ENCODE peak calls at places on chromosome 2, in eight cellular contexts. F is HFF-Myc, Y is AG04449, N is MM.1S, U is fibroblast of pulmonary artery, C is tibial artery, Q is fibroblast of the aortic adventitia, O is A673. S is an unnamed sample.
A peak's percentile ranks its signal among the peaks of the same experiment; 100 is the strongest.

GRCh38 chr2:133605031-133605773 is 36.9 kb upstream of the NCKAP5 start:
- DNase-seq in Y (no peak), N (no peak), Q (no peak), C (no peak), O (no peak), U (no peak), F (no peak), S (no peak)

GRCh38 chr2:218879881-218880748 is 537 bp upstream of the WNT10A start:
- DNase-seq in F (no peak), O (peak; percentile 28), Q (no peak), Y (no peak), C (no peak), U (no peak), N (peak; percentile 97), S (no peak)

GRCh38 chr2:70132244-70133126 is 45.2 kb downstream of the PCBP1 start:
- DNase-seq in U (peak; percentile 65), C (peak; percentile 68), Q (peak; percentile 72), O (peak; percentile 91), F (no peak), N (peak; percentile 67), Y (no peak), S (peak; percentile 85)

GRCh38 chr2:237403024-237403882 is 10.7 kb downstream of the COL6A3 start:
- DNase-seq in U (peak; percentile 72), O (no peak), C (no peak), F (no peak), Q (peak; percentile 92), Y (no peak), N (no peak), S (peak; percentile 88)

GRCh38 chr2:207370646-207371045 is 159.1 kb upstream of the CREB1 start:
- DNase-seq in Y (no peak), U (no peak), C (no peak), F (no peak), Q (no peak), N (no peak), O (no peak), S (no peak)

GRCh38 chr2:118980022-118980421 is 38.0 kb downstream of the MARCO start:
- DNase-seq in F (no peak), N (no peak), Y (no peak), U (no peak), C (no peak), Q (no peak), O (no peak), S (no peak)

GRCh38 chr2:3463156-3463835 is 56.0 kb downstream of the ADI1 start:
- DNase-seq in N (no peak), F (no peak), Y (no peak), O (no peak), U (no peak), C (no peak), Q (no peak), S (no peak)

GRCh38 chr2:95274291-95275150 is at the start of gene PROM2:
- DNase-seq in N (no peak), U (no peak), F (no peak), O (no peak), Q (no peak), Y (no peak), C (peak; percentile 10), S (no peak)

GRCh38 chr2:121501070-121501469 is 29.6 kb upstream of the RNU4ATAC start:
- DNase-seq in F (no peak), N (no peak), Q (peak; percentile 56), O (peak; percentile 74), Y (peak; percentile 55), C (no peak), U (peak; percentile 70), S (peak; percentile 94)

GRCh38 chr2:176687944-176688343 is 418.7 kb downstream of the MTX2 start:
- DNase-seq in Y (no peak), F (no peak), O (no peak), C (no peak), U (no peak), Q (no peak), N (no peak), S (no peak)

GRCh38 chr2:16972276-16972675 is 306.6 kb upstream of the CYRIA start:
- DNase-seq in Y (no peak), U (no peak), C (no peak), F (no peak), Q (peak; percentile 1), N (no peak), O (no peak), S (peak; percentile 1)

GRCh38 chr2:199463708-199464613 is 6.2 kb upstream of the SATB2 start:
- DNase-seq in U (no peak), F (no peak), Y (no peak), C (no peak), Q (no peak), N (no peak), O (peak; percentile 35), S (no peak)

GRCh38 chr2:29573602-29574001 is 347.8 kb downstream of the ALK start:
- DNase-seq in Y (no peak), O (no peak), C (no peak), N (no peak), F (no peak), U (no peak), Q (no peak), S (no peak)

GRCh38 chr2:88245109-88245508 is 75.0 kb downstream of the THNSL2 start:
- DNase-seq in U (no peak), C (no peak), Q (no peak), N (no peak), F (no peak), Y (no peak), O (no peak), S (no peak)

GRCh38 chr2:144479659-144480058 is 40.3 kb downstream of the ZEB2 start:
- DNase-seq in F (no peak), C (no peak), Q (no peak), N (no peak), Y (no peak), O (no peak), U (no peak), S (no peak)

GRCh38 chr2:225615514-225615913 is 216.0 kb downstream of the NYAP2 start:
- DNase-seq in F (no peak), Q (no peak), N (no peak), O (no peak), Y (no peak), C (no peak), U (no peak), S (no peak)

GRCh38 chr2:98912221-98912851 is 23.7 kb downstream of the CRACDL start:
- DNase-seq in Q (peak; percentile 85), O (peak; percentile 8), N (no peak), F (peak; percentile 47), C (no peak), Y (peak; percentile 50), U (peak; percentile 90), S (peak; percentile 79)

GRCh38 chr2:197480165-197481036 is 19.2 kb downstream of the HSPD1 start:
- DNase-seq in O (no peak), N (no peak), Q (no peak), C (no peak), F (no peak), U (no peak), Y (no peak), S (no peak)

GRCh38 chr2:171244970-171245782 is 84.5 kb upstream of the TLK1 start:
- DNase-seq in O (peak; percentile 10), Y (no peak), F (peak; percentile 24), Q (peak; percentile 58), N (no peak), U (peak; percentile 30), C (no peak), S (peak; percentile 61)
- TF ChIP-seq CTCF in O (no peak), Y (no peak), F (no peak), Q (no peak), N (peak; percentile 19), U (no peak), C (no peak), S (peak; percentile 21)

DNA sequence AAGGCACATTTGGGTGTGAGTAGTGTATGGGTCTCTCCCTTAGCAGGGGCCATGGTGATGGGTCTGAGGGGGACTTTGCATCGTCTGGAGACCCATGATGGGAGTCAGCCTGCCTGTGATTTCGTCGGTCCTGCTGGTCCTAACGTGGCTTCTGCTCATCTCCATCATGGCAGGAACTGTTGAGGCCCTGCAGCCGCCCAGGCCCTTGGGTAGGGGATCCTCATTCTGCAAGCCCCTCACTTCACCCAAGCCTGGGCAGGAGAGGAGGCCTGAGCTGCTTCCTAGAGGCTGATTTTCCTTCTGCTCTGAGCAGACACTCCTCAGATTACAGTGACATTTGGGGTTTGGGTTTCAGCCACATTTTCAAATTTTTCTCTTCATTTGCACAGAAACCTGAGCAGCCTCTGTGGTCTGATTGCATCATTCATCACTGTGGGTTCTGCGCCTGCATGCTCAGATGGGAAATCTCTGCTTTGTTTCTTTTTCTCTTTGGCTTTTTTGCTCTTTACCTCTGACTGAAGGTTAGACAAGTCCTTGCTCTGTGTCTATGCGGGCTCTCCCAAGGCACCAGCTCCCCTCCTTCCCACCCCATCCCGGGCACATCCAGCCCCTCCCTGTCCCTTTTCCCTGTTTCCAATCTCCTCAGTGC is 305.2 kb upstream of the HS6ST1 start:
- DNase-seq in C (no peak), O (peak; percentile 38), U (peak; percentile 86), Y (peak; percentile 57), N (peak; percentile 50), Q (peak; percentile 91), F (peak; percentile 74), S (peak; percentile 96)
- H3K4me3 ChIP-seq in C (no peak overlapping the region), O (no peak overlapping the region), U (no peak overlapping the region), Y (no peak overlapping the region), N (no peak overlapping the region), Q (no peak overlapping the region), F (no peak overlapping the region), S (no peak overlapping the region)

DNA sequence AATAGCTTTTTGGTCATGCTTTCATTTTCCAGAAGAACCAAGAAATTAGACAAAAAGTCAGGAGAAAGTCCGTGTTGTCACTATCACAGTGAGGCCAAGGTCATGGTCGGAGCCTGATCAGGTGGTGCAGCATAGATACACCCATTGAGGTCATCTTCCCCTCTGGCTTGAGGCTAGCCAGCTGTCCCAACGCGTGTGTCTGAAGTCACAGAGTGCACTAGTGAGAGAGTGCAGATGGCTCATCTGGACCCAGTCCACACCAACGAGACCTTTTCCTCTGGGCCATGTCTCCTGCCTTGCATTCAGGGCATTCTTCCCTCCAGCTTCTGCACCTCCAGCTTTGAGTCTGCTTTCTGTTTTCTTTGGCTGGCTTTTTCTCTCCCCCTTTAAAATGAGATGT is 146.9 kb downstream of the TDRD15 start:
- DNase-seq in C (no peak), Y (no peak), Q (no peak), N (no peak), F (no peak), O (no peak), U (no peak), S (no peak)
- TF ChIP-seq CTCF in C (no peak), Y (no peak), Q (no peak), N (no peak), F (no peak), O (no peak), U (no peak), S (no peak)

GRCh38 chr2:1503471-1504310 is 90.4 kb downstream of the TPO start:
- DNase-seq in O (no peak), Q (no peak), F (no peak), N (no peak), U (no peak), Y (no peak), C (no peak), S (no peak)

GRCh38 chr2:1504311-1504750 is 91.1 kb downstream of the TPO start:
- DNase-seq in Y (no peak), O (no peak), Q (no peak), F (no peak), N (no peak), C (no peak), U (no peak), S (no peak)

GRCh38 chr2:1501991-1502390 is 88.7 kb downstream of the TPO start:
- DNase-seq in F (no peak), C (no peak), Y (no peak), Q (no peak), U (no peak), O (no peak), N (no peak), S (no peak)

GRCh38 chr2:1501196-1501851 is 88.1 kb downstream of the TPO start:
- DNase-seq in O (no peak), Q (no peak), F (no peak), U (no peak), N (no peak), Y (no peak), C (no peak), S (no peak)

GRCh38 chr2:1502891-1503304 is 89.6 kb downstream of the TPO start:
- DNase-seq in F (no peak), Y (no peak), O (no peak), Q (no peak), C (no peak), U (no peak), N (no peak), S (no peak)
- H3K4me3 ChIP-seq in F (no peak overlapping the region), Y (no peak overlapping the region), O (no peak overlapping the region), Q (no peak overlapping the region), C (no peak overlapping the region), U (no peak overlapping the region), N (no peak overlapping the region), S (no peak overlapping the region)

S was measured in choroid plexus epithelial cell.